ENCODE peak calls at places on chromosomes 5 and 9, in ten cellular contexts. L, B, G, X, P, C, J, A, D and E are unnamed samples.

GRCh38 chr5:149069711-149070110 is 6.8 kb upstream of the SH3TC2 start:
- DNase-seq in L (no peak), B (no peak), G (no peak), X (no peak), P (no peak), C (no peak), J (no peak), A (no peak), D (peak; percentile 32), E (no peak)

GRCh38 chr5:90932052-90932699 is 373.6 kb downstream of the ADGRV1 start:
- DNase-seq in L (peak; percentile 71), B (peak; percentile 75), G (peak; percentile 51), X (peak; percentile 77), P (no peak), C (peak; percentile 80), J (no peak), A (peak; percentile 70), D (peak; percentile 80), E (peak; percentile 17)

GRCh38 chr5:71752441-71753190 is 33.5 kb downstream of the CARTPT start:
- DNase-seq in L (no peak), B (no peak), G (no peak), X (no peak), P (no peak), C (no peak), J (no peak), A (no peak), D (no peak), E (no peak)

GRCh38 chr9:105908069-105908468 is 213.7 kb downstream of the TMEM38B start:
- DNase-seq in L (no peak), B (no peak), G (no peak), X (no peak), P (no peak), C (no peak), J (no peak), A (no peak), D (no peak), E (peak; percentile 58)

GRCh38 chr5:143200781-143201398 is 202.6 kb downstream of the NR3C1 start:
- DNase-seq in L (peak; percentile 93), B (no peak), G (no peak), X (peak; percentile 87), P (no peak), C (no peak), J (no peak), A (peak; percentile 81), D (peak; percentile 71), E (peak; percentile 88)

GRCh38 chr9:85200726-85201402 is 531.3 kb downstream of the NTRK2 start:
- DNase-seq in L (no peak), B (no peak), G (no peak), X (peak; percentile 16), P (no peak), C (no peak), J (peak; percentile 65), A (no peak), D (no peak), E (no peak)

GRCh38 chr5:121525731-121526130 is 326.0 kb upstream of the FTMT start:
- DNase-seq in L (no peak), B (no peak), G (no peak), X (no peak), P (no peak), C (no peak), J (no peak), A (no peak), D (no peak), E (no peak)

GRCh38 chr5:51378778-51379652 is 4.2 kb upstream of the ISL1 start:
- DNase-seq in L (peak; percentile 73), B (no peak), G (peak; percentile 63), X (peak; percentile 18), P (no peak), C (peak; percentile 66), J (no peak), A (no peak), D (no peak), E (peak; percentile 55)

GRCh38 chr9:93452710-93453046 is 703 bp downstream of the FAM120AOS start:
- DNase-seq in L (no peak), B (peak; percentile 19), G (no peak), X (peak; percentile 58), P (no peak), C (peak; percentile 44), J (no peak), A (no peak), D (peak; percentile 24), E (no peak)

GRCh38 chr5:146565764-146566163 is 49.8 kb upstream of the GPR151 start:
- DNase-seq in L (peak; percentile 56), B (peak; percentile 71), G (peak; percentile 79), X (peak; percentile 74), P (peak; percentile 25), C (peak; percentile 81), J (no peak), A (peak; percentile 52), D (peak; percentile 67), E (no peak)

GRCh38 chr9:128061305-128061704 is 5.8 kb downstream of the NAIF1 start:
- DNase-seq in L (no peak), B (no peak), G (no peak), X (no peak), P (no peak), C (no peak), J (no peak), A (no peak), D (no peak), E (no peak)

GRCh38 chr9:99398241-99398640 is 176.2 kb downstream of the SEC61B start:
- DNase-seq in L (peak; percentile 24), B (no peak), G (no peak), X (peak; percentile 27), P (no peak), C (no peak), J (no peak), A (no peak), D (no peak), E (no peak)

GRCh38 chr5:43772601-43773031 is 169.6 kb downstream of the NNT start:
- DNase-seq in L (peak; percentile 54), B (no peak), G (no peak), X (peak; percentile 56), P (no peak), C (no peak), J (no peak), A (peak; percentile 73), D (no peak), E (peak; percentile 86)

GRCh38 chr5:51484326-51484725 is 101.1 kb downstream of the ISL1 start:
- DNase-seq in L (no peak), B (no peak), G (no peak), X (no peak), P (no peak), C (no peak), J (no peak), A (no peak), D (no peak), E (peak; percentile 60)

GRCh38 chr5:169716287-169716686 is 79.2 kb downstream of the DOCK2 start:
- DNase-seq in L (peak; percentile 44), B (no peak), G (no peak), X (peak; percentile 77), P (no peak), C (no peak), J (no peak), A (peak; percentile 74), D (no peak), E (peak; percentile 42)

GRCh38 chr5:149160291-149160787 is 19.0 kb downstream of the ABLIM3 start:
- DNase-seq in L (no peak), B (no peak), G (no peak), X (no peak), P (no peak), C (no peak), J (no peak), A (no peak), D (no peak), E (peak; percentile 46)

GRCh38 chr9:123820139-123820538 is 109.8 kb downstream of the DENND1A start:
- DNase-seq in L (no peak), B (no peak), G (no peak), X (no peak), P (no peak), C (no peak), J (no peak), A (no peak), D (no peak), E (no peak)

GRCh38 chr5:94748212-94748611 is 129.7 kb downstream of the SLF1 start:
- DNase-seq in L (no peak), B (no peak), G (no peak), X (no peak), P (no peak), C (no peak), J (no peak), A (no peak), D (no peak), E (no peak)

GRCh38 chr9:120723547-120723946 is 9.3 kb upstream of the MEGF9 start:
- DNase-seq in L (no peak), B (no peak), G (no peak), X (peak; percentile 78), P (no peak), C (no peak), J (peak; percentile 79), A (peak; percentile 91), D (peak; percentile 43), E (no peak)
- H3K27me3 ChIP-seq in L (no peaks in the 10 kb centered on the region), B (no peaks in the 10 kb centered on the region), G (no peaks in the 10 kb centered on the region), X (no peaks in the 10 kb centered on the region), P (peaks cover 3% of the 10 kb centered on the region), C (no peaks in the 10 kb centered on the region), J (no peaks in the 10 kb centered on the region), A (no peaks in the 10 kb centered on the region), D (no peaks in the 10 kb centered on the region), E (no peaks in the 10 kb centered on the region)

DNA sequence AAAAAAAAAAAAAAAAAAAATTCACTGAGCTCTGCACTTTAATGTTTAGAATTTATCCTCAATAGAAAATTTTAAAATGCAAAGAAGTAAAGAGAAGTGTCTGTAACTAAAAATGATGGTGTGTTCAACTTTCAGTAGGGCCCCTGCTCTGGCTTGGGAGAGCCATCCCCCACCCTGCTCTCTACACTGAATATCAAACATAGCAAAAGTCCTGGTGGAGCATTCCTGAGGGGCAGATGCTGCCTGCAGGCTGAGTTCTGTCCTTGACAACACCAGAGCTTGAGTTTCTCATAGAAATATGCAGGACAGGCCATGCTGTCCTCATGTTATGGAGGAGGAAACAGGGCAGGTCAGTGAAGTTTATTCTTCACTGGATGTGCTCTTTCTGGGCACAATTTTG is 7.1 kb upstream of the SEMA4D start:
- DNase-seq in L (no peak), B (no peak), G (no peak), X (no peak), P (no peak), C (no peak), J (no peak), A (no peak), D (no peak), E (no peak)
- H3K4me1 ChIP-seq in L (peaks cover 5% of the 10 kb centered on the region), B (no peaks in the 10 kb centered on the region), G (peaks cover 13% of the 10 kb centered on the region), X (no peaks in the 10 kb centered on the region), P (peaks cover 78% of the 10 kb centered on the region), C (peaks cover 14% of the 10 kb centered on the region), J (no peaks in the 10 kb centered on the region), A (no peaks in the 10 kb centered on the region), D (peaks cover 40% of the 10 kb centered on the region), E (no peaks in the 10 kb centered on the region)

DNA sequence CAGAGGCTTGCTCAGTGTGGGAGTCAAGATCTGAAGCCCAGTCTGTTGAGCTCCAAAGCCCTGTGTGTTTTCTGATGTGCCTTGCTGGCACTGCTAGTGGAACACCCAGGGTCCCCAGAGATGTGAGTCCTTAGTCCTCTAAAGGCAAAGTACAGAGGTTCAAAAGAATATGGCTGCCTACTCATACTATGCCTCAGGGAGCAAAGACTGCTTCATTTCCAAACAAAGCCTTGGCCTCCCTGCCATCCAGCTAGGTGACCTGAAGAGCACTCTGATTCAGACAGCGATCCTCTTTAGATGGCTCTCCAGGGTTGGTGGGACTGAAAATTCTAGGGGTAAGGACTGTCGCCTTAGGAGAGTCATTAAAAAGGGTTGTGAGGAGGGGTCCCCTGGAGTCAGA is 2.0 kb downstream of the PRLR start:
- DNase-seq in L (no peak), B (no peak), G (no peak), X (no peak), P (no peak), C (no peak), J (no peak), A (no peak), D (peak; percentile 30), E (no peak)
- H3K27me3 ChIP-seq in L (peaks cover 69% of the 10 kb centered on the region), B (no peaks in the 10 kb centered on the region), G (no peaks in the 10 kb centered on the region), X (peaks cover 58% of the 10 kb centered on the region), P (peaks cover 9% of the 10 kb centered on the region), C (peaks cover 22% of the 10 kb centered on the region), J (peaks cover 13% of the 10 kb centered on the region), A (peaks cover 56% of the 10 kb centered on the region), D (no peaks in the 10 kb centered on the region), E (peaks cover 74% of the 10 kb centered on the region)

GRCh38 chr5:39216621-39217020 is 2.7 kb downstream of the FYB1 start:
- DNase-seq in L (no peak), B (no peak), G (no peak), X (no peak), P (no peak), C (no peak), J (no peak), A (no peak), D (no peak), E (no peak)
- H3K4me1 ChIP-seq in L (no peaks in the 10 kb centered on the region), B (no peaks in the 10 kb centered on the region), G (no peaks in the 10 kb centered on the region), X (peaks cover 13% of the 10 kb centered on the region), P (peaks cover 57% of the 10 kb centered on the region), C (no peaks in the 10 kb centered on the region), J (no peaks in the 10 kb centered on the region), A (no peaks in the 10 kb centered on the region), D (peaks cover 8% of the 10 kb centered on the region), E (no peaks in the 10 kb centered on the region)